ENCODE peak calls at places on chromosomes 4 and X, in seven cellular contexts. X is body of pancreas, R is upper lobe of right lung, Q is Peyer's patch, K is putamen, V is HS-5, L is EL. W is an unnamed sample.

GRCh38 chr4:169110633-169111032 is 100.6 kb upstream of the CBR4 start:
- DNase-seq in K (no peak), X (no peak), L (no peak), V (no peak), Q (no peak), R (no peak), W (no peak)

GRCh38 chr4:76426272-76426671 is 5.3 kb upstream of the CCDC158 start:
- DNase-seq in Q (no peak), L (no peak), V (no peak), K (no peak), X (peak; percentile 25), R (no peak), W (no peak)

GRCh38 chrX:45621356-45622041 is 420.8 kb upstream of the DIPK2B start:
- DNase-seq in R (no peak), X (no peak), Q (no peak), K (no peak), L (peak; percentile 78), V (peak; percentile 73), W (peak; percentile 58)

GRCh38 chrX:13494562-13494961 is 74.8 kb upstream of the EGFL6 start:
- DNase-seq in L (no peak), X (no peak), V (no peak), K (no peak), R (no peak), Q (no peak), W (no peak)

GRCh38 chrX:102129473-102129872 is 4.0 kb downstream of the TCEAL2 start:
- DNase-seq in X (no peak), Q (no peak), V (no peak), L (no peak), K (no peak), R (no peak), W (no peak)

GRCh38 chr4:42865572-42866189 is 26.8 kb upstream of the GRXCR1 start:
- DNase-seq in V (no peak), Q (peak; percentile 35), L (peak; percentile 1), X (peak; percentile 57), R (no peak), K (peak; percentile 52), W (peak; percentile 11)

GRCh38 chrX:49192722-49193328 is 6.7 kb upstream of the PRICKLE3 start:
- DNase-seq in K (no peak), X (peak; percentile 28), Q (no peak), R (no peak), L (no peak), V (no peak), W (no peak)

GRCh38 chr4:119744580-119744979 is 116.0 kb upstream of the PDE5A start:
- DNase-seq in K (no peak), Q (no peak), L (no peak), X (no peak), R (no peak), V (no peak), W (no peak)

GRCh38 chr4:137125011-137125410 is 407.3 kb downstream of the PCDH18 start:
- DNase-seq in V (peak; percentile 26), X (no peak), R (no peak), L (peak; percentile 68), Q (no peak), K (no peak), W (peak; percentile 39)

GRCh38 chr4:27414867-27415266 is 554.2 kb downstream of the STIM2 start:
- DNase-seq in X (no peak), V (no peak), L (no peak), K (no peak), Q (no peak), R (no peak), W (no peak)

GRCh38 chrX:24619647-24620046 is 27.5 kb downstream of the PCYT1B start:
- DNase-seq in R (no peak), Q (no peak), X (no peak), L (peak; percentile 62), K (peak; percentile 18), V (peak; percentile 4), W (peak; percentile 20)

GRCh38 chr4:179867300-179867878 is 2375.8 kb upstream of the TENM3 start:
- DNase-seq in K (peak; percentile 22), X (peak; percentile 39), Q (peak; percentile 20), V (peak; percentile 42), L (peak; percentile 0), R (no peak), W (no peak)

GRCh38 chr4:140037353-140038030 is 116.5 kb downstream of the MAML3 start:
- DNase-seq in V (peak; percentile 53), L (peak; percentile 78), K (no peak), R (no peak), Q (no peak), X (no peak), W (peak; percentile 56)

GRCh38 chr4:148444296-148445070 is 2.3 kb upstream of the NR3C2 start:
- DNase-seq in Q (peak; percentile 43), V (no peak), L (peak; percentile 2), X (peak; percentile 47), K (peak; percentile 27), R (peak; percentile 82), W (no peak)

GRCh38 chr4:40540801-40541200 is 88.9 kb downstream of the RBM47 start:
- DNase-seq in R (no peak), Q (no peak), V (no peak), X (no peak), K (no peak), L (no peak), W (no peak)

GRCh38 chrX:1385824-1386223 is 6.1 kb downstream of the SLC25A6 start:
- DNase-seq in R (peak; percentile 58), L (no peak), V (no peak), Q (peak; percentile 11), K (no peak), X (no peak), W (no peak)

GRCh38 chrX:56000169-56000568 is 232.0 kb upstream of the KLF8 start:
- DNase-seq in K (no peak), L (no peak), Q (no peak), X (no peak), V (no peak), R (no peak), W (peak; percentile 18)

GRCh38 chrX:45622538-45622937 is 421.9 kb upstream of the DIPK2B start:
- DNase-seq in V (peak; percentile 44), K (no peak), Q (no peak), L (peak; percentile 66), R (no peak), X (no peak), W (peak; percentile 66)

GRCh38 chr4:165404080-165404479 is 25.3 kb downstream of the CPE start:
- DNase-seq in X (no peak), L (no peak), R (no peak), K (no peak), Q (no peak), V (no peak), W (no peak)

W was measured in GM04503.